ENCODE peak calls at places on chromosomes 16 and 17, in nine cellular contexts. C is fibroblast of the aortic adventitia; D is SHP77; T is left cardiac atrium; A is T-helper 1 cell; Y is head of caudate nucleus; P is stimulated activated CD4-positive, alpha-beta T cell treated with anti-CD3 and anti-CD28 coated beads, TNF-alpha, amount 100 ng/mL, for 1 hour; U is progenitor cell of endocrine pancreas; Q is DMS153. M is an unnamed sample.

GRCh38 chr17:34584805-34585416 is 5.5 kb downstream of the TMEM132E start:
- DNase-seq in C (peak; percentile 9), D (no peak), T (no peak), A (no peak), Y (no peak), P (no peak), U (no peak), Q (peak; percentile 39), M (peak; percentile 41)

GRCh38 chr16:87017388-87018012 is 299.7 kb downstream of the C16orf95 start:
- DNase-seq in C (peak; percentile 68), D (no peak), T (no peak), A (no peak), Y (no peak), P (no peak), U (no peak), Q (peak; percentile 11), M (peak; percentile 77)

GRCh38 chr16:30184430-30185140 is 1.2 kb downstream of the CORO1A start:
- DNase-seq in C (no peak), D (peak; percentile 74), T (peak; percentile 43), A (no peak), Y (peak; percentile 22), P (peak; percentile 13), U (no peak), Q (peak; percentile 64), M (no peak)

GRCh38 chr16:10782628-10783027 is 36.0 kb downstream of the TVP23A start:
- DNase-seq in C (no peak), D (no peak), T (no peak), A (no peak), Y (no peak), P (no peak), U (no peak), Q (no peak), M (peak; percentile 27)

GRCh38 chr16:5374184-5374583 is 276.6 kb upstream of the EEF2KMT start:
- DNase-seq in C (no peak), D (no peak), T (no peak), A (no peak), Y (no peak), P (no peak), U (no peak), Q (no peak), M (no peak)

GRCh38 chr17:3976675-3977171 is 12.5 kb upstream of the ATP2A3 start:
- DNase-seq in C (no peak), D (no peak), T (peak; percentile 85), A (no peak), Y (peak; percentile 26), P (no peak), U (no peak), Q (peak; percentile 18), M (no peak)

GRCh38 chr16:84782841-84783240 is 36.9 kb upstream of the CRISPLD2 start:
- DNase-seq in C (no peak), D (no peak), T (no peak), A (no peak), Y (no peak), P (no peak), U (no peak), Q (no peak), M (no peak)

GRCh38 chr17:28391401-28391800 is 14.6 kb downstream of the SLC46A1 start:
- DNase-seq in C (no peak), D (no peak), T (no peak), A (no peak), Y (no peak), P (no peak), U (no peak), Q (no peak), M (no peak)

GRCh38 chr17:51419476-51419875 is 159.1 kb downstream of the UTP18 start:
- DNase-seq in C (no peak), D (no peak), T (no peak), A (no peak), Y (no peak), P (no peak), U (no peak), Q (no peak), M (peak; percentile 27)

GRCh38 chr16:86477642-86478041 is 32.7 kb upstream of the FOXF1 start:
- DNase-seq in C (peak; percentile 81), D (no peak), T (no peak), A (no peak), Y (no peak), P (no peak), U (no peak), Q (no peak), M (no peak)

GRCh38 chr16:46712911-46713310 is 23.5 kb downstream of the ORC6 start:
- DNase-seq in C (no peak), D (no peak), T (no peak), A (no peak), Y (no peak), P (no peak), U (no peak), Q (no peak), M (no peak)

GRCh38 chr17:11757796-11758195 is 159.5 kb downstream of the DNAH9 start:
- DNase-seq in C (no peak), D (no peak), T (no peak), A (no peak), Y (no peak), P (no peak), U (no peak), Q (no peak), M (no peak)

GRCh38 chr17:65930140-65930715 is 261.7 kb downstream of the CEP112 start:
- DNase-seq in C (no peak), D (no peak), T (no peak), A (no peak), Y (no peak), P (no peak), U (no peak), Q (no peak), M (no peak)

GRCh38 chr17:68200689-68201424 is 47.0 kb upstream of the AMZ2 start:
- DNase-seq in C (peak; percentile 61), D (peak; percentile 83), T (peak; percentile 85), A (peak; percentile 81), Y (peak; percentile 68), P (peak; percentile 66), U (peak; percentile 78), Q (peak; percentile 65), M (peak; percentile 84)

GRCh38 chr17:43528988-43529814 is 16.9 kb downstream of the ETV4 start:
- DNase-seq in C (no peak), D (no peak), T (no peak), A (no peak), Y (no peak), P (no peak), U (no peak), Q (no peak), M (no peak)

GRCh38 chr17:63641678-63642077 is 19.5 kb downstream of the MAP3K3 start:
- DNase-seq in C (no peak), D (no peak), T (peak; percentile 33), A (no peak), Y (peak; percentile 54), P (no peak), U (no peak), Q (no peak), M (no peak)

GRCh38 chr16:65154321-65154720 is 32.5 kb upstream of the CDH11 start:
- DNase-seq in C (no peak), D (no peak), T (no peak), A (no peak), Y (no peak), P (no peak), U (no peak), Q (no peak), M (no peak)

GRCh38 chr17:4706121-4706520 is 2.2 kb upstream of the PELP1 start:
- DNase-seq in C (no peak), D (no peak), T (no peak), A (no peak), Y (no peak), P (no peak), U (no peak), Q (no peak), M (no peak)

GRCh38 chr16:31071861-31072260 is 2.2 kb downstream of the ZNF668 start:
- DNase-seq in C (peak; percentile 89), D (peak; percentile 62), T (no peak), A (no peak), Y (no peak), P (no peak), U (no peak), Q (no peak), M (no peak)

GRCh38 chr16:81551821-81552304 is 107.3 kb downstream of the CMIP start:
- DNase-seq in C (peak; percentile 54), D (no peak), T (peak; percentile 73), A (no peak), Y (no peak), P (no peak), U (no peak), Q (no peak), M (no peak)

GRCh38 chr16:16001856-16002255 is 52.4 kb downstream of the ABCC1 start:
- DNase-seq in C (no peak), D (no peak), T (no peak), A (no peak), Y (no peak), P (no peak), U (no peak), Q (no peak), M (no peak)

GRCh38 chr17:81245665-81246342 is 6.7 kb downstream of the NDUFAF8 start:
- DNase-seq in C (no peak), D (no peak), T (no peak), A (no peak), Y (no peak), P (no peak), U (no peak), Q (no peak), M (no peak)

GRCh38 chr17:9432121-9432866 is 143.3 kb downstream of the STX8 start:
- DNase-seq in C (no peak), D (no peak), T (no peak), A (no peak), Y (no peak), P (no peak), U (no peak), Q (no peak), M (no peak)

GRCh38 chr16:27761816-27762215 is 211.9 kb downstream of the KATNIP start:
- DNase-seq in C (no peak), D (no peak), T (no peak), A (no peak), Y (no peak), P (no peak), U (no peak), Q (no peak), M (no peak)

GRCh38 chr17:60392845-60393702 is 1.1 kb upstream of the USP32 start:
- DNase-seq in C (peak; percentile 72), D (peak; percentile 57), T (peak; percentile 28), A (peak; percentile 59), Y (peak; percentile 21), P (peak; percentile 4), U (no peak), Q (peak; percentile 52), M (peak; percentile 19)

GRCh38 chr16:26598061-26598460 is 468.7 kb upstream of the C16orf82 start:
- DNase-seq in C (no peak), D (no peak), T (no peak), A (peak; percentile 98), Y (peak; percentile 64), P (peak; percentile 22), U (no peak), Q (no peak), M (no peak)